ENCODE peak calls at places on chromosomes 6 and 20, in four cellular contexts. J is AG08395; U is cardiac fibroblast; L is stimulated activated CD4-positive, alpha-beta T cell treated with anti-CD3 and anti-CD28 coated beads, Interleukin-2, amount 100 ng/mL, for 48 hours. K is an unnamed sample.

GRCh38 chr20:36793294-36794115 is 19.9 kb upstream of the DSN1 start:
- DNase-seq in U (no peak), J (no peak), L (no peak), K (no peak)

GRCh38 chr6:79670789-79671188 is 39.7 kb downstream of the SH3BGRL2 start:
- DNase-seq in U (no peak), J (no peak), L (no peak), K (no peak)

GRCh38 chr6:44925100-44925739 is 402.9 kb upstream of the RUNX2 start:
- DNase-seq in J (peak), U (peak), L (no peak), K (no peak)

GRCh38 chr6:150902142-150902800 is 36.8 kb downstream of the MTHFD1L start:
- DNase-seq in U (peak), L (no peak), J (no peak), K (no peak)

GRCh38 chr6:164085552-164086325 is 671.2 kb downstream of the QKI start:
- DNase-seq in J (peak), L (no peak), U (peak), K (peak)

GRCh38 chr20:9966966-9967365 is 67.8 kb upstream of the ANKEF1 start:
- DNase-seq in U (peak), L (no peak), J (peak), K (no peak)

GRCh38 chr6:47358440-47359225 is 48.9 kb upstream of the TNFRSF21 start:
- DNase-seq in L (no peak), U (no peak), J (no peak), K (no peak)

GRCh38 chr6:77178821-77179220 is 284.5 kb downstream of the HTR1B start:
- DNase-seq in L (no peak), U (peak), J (peak), K (no peak)

GRCh38 chr6:23174781-23175361 is 605.5 kb downstream of the HDGFL1 start:
- DNase-seq in U (peak), J (peak), L (no peak), K (no peak)

GRCh38 chr20:5191829-5192569 is 65.2 kb downstream of the CDS2 start:
- DNase-seq in L (no peak), J (peak), U (peak), K (no peak)

GRCh38 chr6:31489046-31489445 is 8.9 kb upstream of the MICB start:
- DNase-seq in L (no peak), U (no peak), J (no peak), K (no peak)

GRCh38 chr6:38720295-38720694 is 5.2 kb downstream of the DNAH8 start:
- DNase-seq in J (no peak), U (peak), L (no peak), K (no peak)

GRCh38 chr6:135222623-135223022 is 41.5 kb downstream of the MYB start:
- DNase-seq in L (no peak), U (no peak), J (no peak), K (no peak)

GRCh38 chr20:50281831-50282591 is 91.4 kb downstream of the CEBPB start:
- DNase-seq in L (no peak), U (no peak), J (no peak), K (peak)

GRCh38 chr6:87702589-87702945 is 534 bp upstream of the AKIRIN2 start:
- DNase-seq in U (peak), J (no peak), L (no peak), K (no peak)

GRCh38 chr20:13261460-13262301 is 40.6 kb downstream of the ISM1 start:
- DNase-seq in J (peak), L (peak), U (peak), K (peak)

GRCh38 chr6:14294270-14294951 is 176.8 kb downstream of the CD83 start:
- DNase-seq in J (no peak), L (no peak), U (no peak), K (no peak)

GRCh38 chr6:159490298-159490937 is 202.6 kb downstream of the SOD2 start:
- DNase-seq in L (no peak), J (no peak), U (no peak), K (no peak)

GRCh38 chr20:17992847-17993508 is 24.2 kb downstream of the MGME1 start:
- DNase-seq in J (no peak), U (peak), L (no peak), K (no peak)

GRCh38 chr6:25175216-25175615 is 104.0 kb upstream of the CARMIL1 start:
- DNase-seq in U (peak), J (no peak), L (no peak), K (no peak)

GRCh38 chr6:112038268-112038667 is 15.6 kb upstream of the CCN6 start:
- DNase-seq in J (no peak), L (no peak), U (peak), K (no peak)

GRCh38 chr6:27095914-27096313 is 151.6 kb upstream of the PRSS16 start:
- DNase-seq in U (no peak), L (no peak), J (no peak), K (no peak)

GRCh38 chr20:63441136-63441776 is 31.2 kb downstream of the KCNQ2 start:
- DNase-seq in L (no peak), U (no peak), J (no peak), K (no peak)

GRCh38 chr6:126293891-126294524 is 45.9 kb upstream of the CENPW start:
- DNase-seq in L (no peak), J (no peak), U (peak), K (no peak)

GRCh38 chr6:58113960-58114359 is 796.5 kb downstream of the PRIM2 start:
- DNase-seq in J (no peak), U (no peak), L (no peak), K (no peak)

GRCh38 chr20:63354636-63355385 is 6.3 kb downstream of the CHRNA4 start:
- DNase-seq in J (no peak), L (no peak), U (no peak), K (no peak)

GRCh38 chr20:38937978-38938473 is 11.8 kb downstream of the FAM83D start:
- DNase-seq in U (peak), J (no peak), L (no peak), K (no peak)